ENCODE peak calls at places on chromosomes 6 and 20, in seven cellular contexts. One of them, this sample, is unnamed.

GRCh38 chr6:98044168-98044567 is 761.2 kb upstream of the MMS22L start:
- DNase-seq in foreskin fibroblast: no peak
- DNase-seq in GM10248: no peak
- DNase-seq in PC-3: no peak
- DNase-seq in nephron progenitor cell: no peak
- DNase-seq in A549: no peak
- DNase-seq in stomach: no peak
- DNase-seq in this sample: no peak

GRCh38 chr6:11354019-11354418 is 121.6 kb upstream of the NEDD9 start:
- DNase-seq in nephron progenitor cell: no peak
- DNase-seq in GM10248: peak; percentile 33
- DNase-seq in foreskin fibroblast: peak; percentile 27
- DNase-seq in PC-3: no peak
- DNase-seq in A549: no peak
- DNase-seq in stomach: no peak
- DNase-seq in this sample: no peak

GRCh38 chr6:168468046-168468445 is 27.1 kb downstream of the SMOC2 start:
- DNase-seq in A549: no peak
- DNase-seq in foreskin fibroblast: no peak
- DNase-seq in stomach: no peak
- DNase-seq in PC-3: no peak
- DNase-seq in nephron progenitor cell: no peak
- DNase-seq in GM10248: no peak
- DNase-seq in this sample: no peak

GRCh38 chr20:32113861-32114260 is 4.3 kb downstream of the TM9SF4 start:
- DNase-seq in nephron progenitor cell: no peak
- DNase-seq in stomach: no peak
- DNase-seq in foreskin fibroblast: no peak
- DNase-seq in PC-3: no peak
- DNase-seq in A549: no peak
- DNase-seq in GM10248: no peak
- DNase-seq in this sample: no peak

GRCh38 chr6:156776841-156777576 is at the start of gene ARID1B:
- DNase-seq in PC-3: peak; percentile 60
- DNase-seq in foreskin fibroblast: peak; percentile 92
- DNase-seq in A549: peak; percentile 75
- DNase-seq in GM10248: peak; percentile 77
- DNase-seq in nephron progenitor cell: peak; percentile 82
- DNase-seq in stomach: peak; percentile 87
- DNase-seq in this sample: peak; percentile 86

GRCh38 chr6:25320459-25320858 is 41.3 kb downstream of the CARMIL1 start:
- DNase-seq in foreskin fibroblast: no peak
- DNase-seq in nephron progenitor cell: no peak
- DNase-seq in PC-3: no peak
- DNase-seq in GM10248: no peak
- DNase-seq in stomach: no peak
- DNase-seq in A549: no peak
- DNase-seq in this sample: no peak

GRCh38 chr6:71383891-71384489 is 95.4 kb downstream of the OGFRL1 start:
- DNase-seq in foreskin fibroblast: peak; percentile 74
- DNase-seq in PC-3: peak; percentile 72
- DNase-seq in GM10248: peak; percentile 8
- DNase-seq in A549: peak; percentile 48
- DNase-seq in nephron progenitor cell: peak; percentile 25
- DNase-seq in stomach: no peak
- DNase-seq in this sample: no peak

GRCh38 chr6:38499697-38500096 is 140.0 kb downstream of the BTBD9 start:
- DNase-seq in GM10248: no peak
- DNase-seq in A549: no peak
- DNase-seq in PC-3: no peak
- DNase-seq in nephron progenitor cell: no peak
- DNase-seq in stomach: no peak
- DNase-seq in foreskin fibroblast: no peak
- DNase-seq in this sample: no peak

GRCh38 chr20:46150982-46151381 is 32.9 kb downstream of the CD40 start:
- DNase-seq in foreskin fibroblast: no peak
- DNase-seq in PC-3: no peak
- DNase-seq in GM10248: no peak
- DNase-seq in stomach: no peak
- DNase-seq in nephron progenitor cell: peak; percentile 43
- DNase-seq in A549: no peak
- DNase-seq in this sample: no peak

GRCh38 chr20:47546184-47547033 is 44.7 kb downstream of the NCOA3 start:
- DNase-seq in foreskin fibroblast: peak; percentile 75
- DNase-seq in PC-3: peak; percentile 70
- DNase-seq in GM10248: no peak
- DNase-seq in A549: no peak
- DNase-seq in nephron progenitor cell: no peak
- DNase-seq in stomach: no peak
- DNase-seq in this sample: no peak

GRCh38 chr20:31494131-31494530 is 19.0 kb downstream of the REM1 start:
- DNase-seq in stomach: no peak
- DNase-seq in A549: peak; percentile 61
- DNase-seq in GM10248: no peak
- DNase-seq in PC-3: peak; percentile 72
- DNase-seq in nephron progenitor cell: no peak
- DNase-seq in foreskin fibroblast: peak; percentile 41
- DNase-seq in this sample: peak; percentile 59

GRCh38 chr6:145453376-145453775 is 281.9 kb downstream of the EPM2A start:
- DNase-seq in GM10248: no peak
- DNase-seq in A549: no peak
- DNase-seq in foreskin fibroblast: peak; percentile 15
- DNase-seq in stomach: no peak
- DNase-seq in PC-3: no peak
- DNase-seq in nephron progenitor cell: no peak
- DNase-seq in this sample: no peak

DNA sequence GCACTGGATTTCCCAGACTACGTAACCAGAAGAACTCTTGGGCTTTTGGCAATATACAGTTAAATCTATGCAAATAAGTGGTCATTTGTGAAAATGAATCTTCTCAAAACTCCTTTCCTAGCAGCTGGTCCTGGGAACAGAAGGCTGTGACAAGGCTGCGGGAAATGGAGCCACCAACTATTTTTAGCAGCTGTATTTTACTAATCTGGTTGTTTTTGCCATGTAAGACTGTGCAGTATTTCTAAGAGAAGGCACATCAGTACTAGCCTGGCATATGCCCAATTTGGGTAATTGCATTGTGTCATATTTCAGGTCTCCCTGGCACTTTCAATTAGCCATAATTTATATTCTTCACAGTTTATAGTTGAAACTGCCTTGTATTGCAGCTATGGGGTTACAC is 109.5 kb downstream of the MANEA start:
- DNase-seq in A549: no peak
- DNase-seq in nephron progenitor cell: no peak
- DNase-seq in stomach: no peak
- DNase-seq in PC-3: no peak
- DNase-seq in GM10248: no peak
- DNase-seq in foreskin fibroblast: no peak
- DNase-seq in this sample: no peak
- TF ChIP-seq CTCF in A549: no peak
- TF ChIP-seq CTCF in nephron progenitor cell: no peak
- TF ChIP-seq CTCF in stomach: no peak
- TF ChIP-seq CTCF in PC-3: no peak
- TF ChIP-seq CTCF in GM10248: no peak
- TF ChIP-seq CTCF in foreskin fibroblast: no peak
- TF ChIP-seq CTCF in this sample: no peak

DNA sequence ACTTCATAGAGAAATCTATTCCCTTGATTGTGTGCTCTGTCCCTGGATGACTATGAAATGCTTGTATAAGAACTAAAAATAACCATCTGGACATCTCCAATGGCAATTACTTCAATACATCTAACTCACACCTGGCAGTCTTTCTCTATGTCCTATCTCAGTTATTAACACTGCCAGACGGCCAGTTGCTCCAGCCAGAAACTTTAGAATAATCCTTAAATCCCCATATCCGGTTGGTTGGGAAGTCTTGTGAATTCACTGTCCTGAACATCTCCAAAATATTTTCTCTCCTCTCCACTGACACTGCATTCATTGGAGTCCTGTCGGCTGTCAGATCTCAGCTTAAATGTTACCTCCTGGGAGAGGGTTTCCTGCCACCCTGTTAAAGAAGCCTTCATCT is 12.2 kb upstream of the LAMA2 start:
- DNase-seq in foreskin fibroblast: no peak
- DNase-seq in nephron progenitor cell: no peak
- DNase-seq in A549: no peak
- DNase-seq in GM10248: no peak
- DNase-seq in PC-3: no peak
- DNase-seq in stomach: no peak
- DNase-seq in this sample: peak; percentile 28
- TF ChIP-seq CTCF in foreskin fibroblast: no peak
- TF ChIP-seq CTCF in nephron progenitor cell: no peak
- TF ChIP-seq CTCF in A549: no peak
- TF ChIP-seq CTCF in GM10248: no peak
- TF ChIP-seq CTCF in PC-3: no peak
- TF ChIP-seq CTCF in stomach: no peak
- TF ChIP-seq CTCF in this sample: no peak

DNA sequence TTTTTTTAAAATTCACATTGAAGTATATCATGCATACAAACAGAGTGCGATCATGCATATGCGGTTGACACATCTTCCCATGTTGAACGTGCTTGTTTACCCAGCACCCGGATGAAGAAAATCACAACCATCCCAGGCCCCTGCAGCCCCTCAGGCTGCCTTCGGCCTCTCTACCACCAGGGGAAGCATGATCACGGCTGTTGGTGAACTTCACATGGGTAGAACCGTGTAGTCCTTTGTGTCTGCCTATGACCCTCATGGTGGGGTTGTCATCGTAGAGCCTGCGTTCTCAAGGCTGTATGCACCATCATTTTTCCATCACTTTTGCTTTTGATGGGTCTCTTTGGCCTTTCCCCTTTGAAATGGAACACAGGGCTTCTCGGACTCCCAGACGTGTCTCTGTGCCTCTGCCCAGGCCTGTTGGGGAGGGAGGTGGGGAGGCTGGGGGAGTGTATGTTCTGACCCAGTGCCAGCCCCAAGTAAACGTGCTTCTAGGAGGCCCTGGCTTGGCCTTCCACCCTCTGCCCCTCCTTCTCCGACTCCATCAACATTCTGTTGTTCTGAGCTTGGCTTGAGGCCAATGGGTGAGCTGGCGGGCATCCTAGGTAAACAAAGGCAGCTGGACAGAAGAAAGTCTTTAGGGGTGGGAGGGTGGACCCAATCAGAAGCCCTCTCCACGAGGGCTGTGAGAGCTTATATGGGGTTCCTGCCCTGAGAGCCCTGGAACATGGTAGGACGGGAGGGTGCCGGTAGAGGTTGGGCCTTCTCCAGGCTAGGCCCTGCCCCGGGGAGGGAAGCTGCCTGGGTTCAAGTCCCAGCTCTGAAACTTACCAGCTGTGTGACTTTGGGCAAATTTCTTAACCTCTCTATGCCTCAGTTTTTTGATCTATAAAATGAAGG is 39.7 kb downstream of the TGM2 start:
- DNase-seq in PC-3: peak; percentile 64
- DNase-seq in nephron progenitor cell: no peak
- DNase-seq in foreskin fibroblast: peak; percentile 80
- DNase-seq in A549: peak; percentile 63
- DNase-seq in GM10248: no peak
- DNase-seq in stomach: peak; percentile 95
- DNase-seq in this sample: no peak
- TF ChIP-seq CTCF in PC-3: no peak
- TF ChIP-seq CTCF in nephron progenitor cell: no peak
- TF ChIP-seq CTCF in foreskin fibroblast: no peak
- TF ChIP-seq CTCF in A549: no peak
- TF ChIP-seq CTCF in GM10248: no peak
- TF ChIP-seq CTCF in stomach: no peak
- TF ChIP-seq CTCF in this sample: peak; percentile 12

GRCh38 chr20:48723308-48724264 is 104.2 kb downstream of the PREX1 start:
- DNase-seq in stomach: peak; percentile 83
- DNase-seq in A549: no peak
- DNase-seq in foreskin fibroblast: peak; percentile 70
- DNase-seq in GM10248: no peak
- DNase-seq in nephron progenitor cell: peak; percentile 28
- DNase-seq in PC-3: no peak
- DNase-seq in this sample: no peak
- TF ChIP-seq CTCF in stomach: no peak
- TF ChIP-seq CTCF in A549: no peak
- TF ChIP-seq CTCF in foreskin fibroblast: no peak
- TF ChIP-seq CTCF in GM10248: no peak
- TF ChIP-seq CTCF in nephron progenitor cell: no peak
- TF ChIP-seq CTCF in PC-3: no peak
- TF ChIP-seq CTCF in this sample: no peak

GRCh38 chr20:1945134-1945618 is 48.7 kb downstream of the PDYN start:
- DNase-seq in A549: no peak
- DNase-seq in GM10248: no peak
- DNase-seq in PC-3: no peak
- DNase-seq in stomach: peak; percentile 35
- DNase-seq in foreskin fibroblast: no peak
- DNase-seq in nephron progenitor cell: no peak
- DNase-seq in this sample: no peak
- TF ChIP-seq CTCF in A549: no peak
- TF ChIP-seq CTCF in GM10248: no peak
- TF ChIP-seq CTCF in PC-3: no peak
- TF ChIP-seq CTCF in stomach: no peak
- TF ChIP-seq CTCF in foreskin fibroblast: no peak
- TF ChIP-seq CTCF in nephron progenitor cell: no peak
- TF ChIP-seq CTCF in this sample: no peak

GRCh38 chr20:462199-462991 is at the start of gene TBC1D20:
- DNase-seq in foreskin fibroblast: peak; percentile 95
- DNase-seq in nephron progenitor cell: peak; percentile 85
- DNase-seq in stomach: peak; percentile 88
- DNase-seq in A549: peak; percentile 89
- DNase-seq in PC-3: peak; percentile 95
- DNase-seq in GM10248: peak; percentile 93
- DNase-seq in this sample: peak; percentile 83
- TF ChIP-seq CTCF in foreskin fibroblast: no peak
- TF ChIP-seq CTCF in nephron progenitor cell: no peak
- TF ChIP-seq CTCF in stomach: no peak
- TF ChIP-seq CTCF in A549: peak; percentile 58
- TF ChIP-seq CTCF in PC-3: peak; percentile 47
- TF ChIP-seq CTCF in GM10248: peak; percentile 31
- TF ChIP-seq CTCF in this sample: peak; percentile 24

GRCh38 chr6:7243188-7243942 is 69.6 kb downstream of the SSR1 start:
- DNase-seq in PC-3: peak; percentile 82
- DNase-seq in foreskin fibroblast: peak; percentile 78
- DNase-seq in A549: peak; percentile 48
- DNase-seq in GM10248: peak; percentile 76
- DNase-seq in nephron progenitor cell: peak; percentile 52
- DNase-seq in stomach: no peak
- DNase-seq in this sample: peak; percentile 87
- TF ChIP-seq CTCF in PC-3: peak; percentile 91
- TF ChIP-seq CTCF in foreskin fibroblast: peak; percentile 81
- TF ChIP-seq CTCF in A549: peak; percentile 70
- TF ChIP-seq CTCF in GM10248: peak; percentile 76
- TF ChIP-seq CTCF in nephron progenitor cell: peak; percentile 90
- TF ChIP-seq CTCF in stomach: peak; percentile 70
- TF ChIP-seq CTCF in this sample: peak; percentile 92

GRCh38 chr6:148608211-148608951 is 138.4 kb upstream of the UST start:
- DNase-seq in nephron progenitor cell: no peak
- DNase-seq in stomach: no peak
- DNase-seq in A549: peak; percentile 3
- DNase-seq in PC-3: peak; percentile 42
- DNase-seq in foreskin fibroblast: peak; percentile 58
- DNase-seq in GM10248: no peak
- DNase-seq in this sample: no peak
- TF ChIP-seq CTCF in nephron progenitor cell: peak; percentile 27
- TF ChIP-seq CTCF in stomach: no peak
- TF ChIP-seq CTCF in A549: peak; percentile 31
- TF ChIP-seq CTCF in PC-3: peak; percentile 67
- TF ChIP-seq CTCF in foreskin fibroblast: peak; percentile 62
- TF ChIP-seq CTCF in GM10248: peak; percentile 16
- TF ChIP-seq CTCF in this sample: peak; percentile 34

GRCh38 chr6:44359973-44360372 is 17.5 kb downstream of the SPATS1 start:
- DNase-seq in PC-3: no peak
- DNase-seq in GM10248: no peak
- DNase-seq in A549: no peak
- DNase-seq in foreskin fibroblast: no peak
- DNase-seq in stomach: no peak
- DNase-seq in nephron progenitor cell: no peak
- DNase-seq in this sample: no peak
- TF ChIP-seq CTCF in PC-3: no peak
- TF ChIP-seq CTCF in GM10248: no peak
- TF ChIP-seq CTCF in A549: no peak
- TF ChIP-seq CTCF in foreskin fibroblast: no peak
- TF ChIP-seq CTCF in stomach: no peak
- TF ChIP-seq CTCF in nephron progenitor cell: no peak
- TF ChIP-seq CTCF in this sample: no peak